ENCODE peak calls at places on chromosomes 11 and 22, in five cellular contexts. A is heart left ventricle, E is brain microvascular endothelial cell, R is PC-3, M is GM23338. G is an unnamed sample. For H3K36me3, the result is how much of the 10 kb centered on the place peaks cover.

GRCh38 chr22:24310969-24311368 is 40.3 kb downstream of the SPECC1L start:
- DNase-seq in A (no peak), E (no peak), R (peak), M (no peak), G (no peak)

GRCh38 chr11:66015936-66016792 is 4.4 kb downstream of the CST6 start:
- DNase-seq in A (no peak), E (no peak), R (no peak), M (no peak), G (no peak)

GRCh38 chr11:41921991-41922390 is 462.5 kb upstream of the LRRC4C start:
- DNase-seq in A (no peak), E (no peak), R (no peak), M (peak), G (no peak)

GRCh38 chr22:24455751-24456426 is 28.5 kb downstream of the ADORA2A start:
- DNase-seq in A (peak), E (no peak), R (no peak), M (no peak), G (peak)

GRCh38 chr11:117546431-117547160 is 218.9 kb downstream of the CEP164 start:
- DNase-seq in A (no peak), E (no peak), R (no peak), M (no peak), G (no peak)

GRCh38 chr22:30827646-30828045 is 133.0 kb downstream of the OSBP2 start:
- DNase-seq in A (no peak), E (no peak), R (no peak), M (no peak), G (no peak)

GRCh38 chr11:8638300-8638699 is 44.2 kb downstream of the TRIM66 start:
- DNase-seq in A (no peak), E (peak), R (no peak), M (peak), G (no peak)

GRCh38 chr22:50498322-50498861 is 9.1 kb downstream of the LMF2 start:
- DNase-seq in A (no peak), E (peak), R (peak), M (peak), G (peak)

GRCh38 chr22:25403752-25404471 is 160.6 kb upstream of the GRK3 start:
- DNase-seq in A (no peak), E (no peak), R (peak), M (peak), G (no peak)

GRCh38 chr11:79546366-79546765 is 105.5 kb upstream of the TENM4 start:
- DNase-seq in A (no peak), E (no peak), R (no peak), M (no peak), G (no peak)

GRCh38 chr11:44854146-44854545 is 96.5 kb downstream of the TP53I11 start:
- DNase-seq in A (no peak), E (no peak), R (peak), M (no peak), G (no peak)

GRCh38 chr22:37932821-37933578 is 20.4 kb downstream of the C22orf23 start:
- DNase-seq in A (no peak), E (no peak), R (no peak), M (no peak), G (peak)

GRCh38 chr11:65558002-65558784 is at the start of gene LTBP3:
- DNase-seq in A (peak), E (peak), R (peak), M (peak), G (peak)

GRCh38 chr11:35305670-35306382 is 113.5 kb downstream of the SLC1A2 start:
- DNase-seq in A (no peak), E (peak), R (peak), M (peak), G (no peak)

GRCh38 chr11:58813693-58814092 is 30.8 kb downstream of the GLYATL2 start:
- DNase-seq in A (no peak), E (no peak), R (peak), M (peak), G (no peak)

GRCh38 chr22:45263790-45264269 is 20.9 kb upstream of the UPK3A start:
- DNase-seq in A (peak), E (peak), R (no peak), M (peak), G (peak)

GRCh38 chr11:44899959-44900358 is 50.7 kb downstream of the TP53I11 start:
- DNase-seq in A (peak), E (peak), R (peak), M (peak), G (peak)

GRCh38 chr11:26088391-26088790 is 243.5 kb upstream of the ANO3 start:
- DNase-seq in A (no peak), E (no peak), R (no peak), M (no peak), G (no peak)

GRCh38 chr11:72789493-72790131 is 4.2 kb downstream of the STARD10 start:
- DNase-seq in A (peak), E (peak), R (peak), M (no peak), G (no peak)

GRCh38 chr11:46513934-46514342 is 79.9 kb downstream of the AMBRA1 start:
- DNase-seq in A (peak), E (no peak), R (no peak), M (no peak), G (peak)

GRCh38 chr11:66438504-66439466 is at the start of gene MRPL11:
- DNase-seq in A (peak), E (peak), R (peak), M (peak), G (peak)

GRCh38 chr11:126834149-126834548 is 166.4 kb downstream of the KIRREL3 start:
- DNase-seq in A (no peak), E (peak), R (no peak), M (no peak), G (no peak)

GRCh38 chr22:40040927-40041326 is 46.2 kb downstream of the FAM83F start:
- DNase-seq in A (peak), E (peak), R (peak), M (no peak), G (peak)

GRCh38 chr22:19086944-19087343 is 35.3 kb downstream of the DGCR2 start:
- DNase-seq in A (no peak), E (peak), R (peak), M (no peak), G (no peak)

GRCh38 chr11:62555464-62556092 is 9.0 kb upstream of the AHNAK start:
- DNase-seq in A (no peak), E (no peak), R (peak), M (peak), G (no peak)

GRCh38 chr11:33652930-33653329 is 47.7 kb downstream of the C11orf91 start:
- DNase-seq in A (no peak), E (no peak), R (no peak), M (no peak), G (no peak)

GRCh38 chr22:31248965-31249940 is 37.2 kb downstream of the LIMK2 start:
- DNase-seq in A (no peak), E (no peak), R (no peak), M (no peak), G (no peak)

GRCh38 chr11:62195945-62196344 is 5.9 kb downstream of the SCGB1D1 start:
- DNase-seq in A (no peak), E (no peak), R (no peak), M (peak), G (no peak)

GRCh38 chr11:10664005-10664404 is 29.6 kb downstream of the IRAG1 start:
- DNase-seq in A (peak), E (peak), R (no peak), M (no peak), G (no peak)

GRCh38 chr22:32815943-32816342 is 14.4 kb downstream of the TIMP3 start:
- DNase-seq in A (peak), E (no peak), R (no peak), M (no peak), G (no peak)

GRCh38 chr11:10728779-10729472 is 22.1 kb upstream of the CTR9 start:
- DNase-seq in A (no peak), E (no peak), R (no peak), M (peak), G (peak)

GRCh38 chr22:39920134-39920743 is 19.4 kb downstream of the GRAP2 start:
- DNase-seq in A (no peak), E (no peak), R (no peak), M (no peak), G (no peak)

GRCh38 chr11:110747531-110747930 is 35.3 kb upstream of the ARHGAP20 start:
- DNase-seq in A (no peak), E (no peak), R (no peak), M (no peak), G (no peak)

GRCh38 chr11:70712471-70712870 is 314.1 kb downstream of the CTTN start:
- DNase-seq in A (peak), E (no peak), R (no peak), M (peak), G (no peak)

GRCh38 chr22:27197618-27198017 is 540.2 kb downstream of the MIAT start:
- DNase-seq in A (no peak), E (no peak), R (no peak), M (no peak), G (no peak)

GRCh38 chr11:8168485-8169257 is at the start of gene RIC3:
- DNase-seq in A (peak), E (no peak), R (no peak), M (peak), G (peak)

GRCh38 chr11:7512525-7513209 is 1.1 kb upstream of the PPFIBP2 start:
- DNase-seq in A (peak), E (no peak), R (no peak), M (peak), G (peak)

GRCh38 chr11:45262900-45263299 is 23.2 kb downstream of the SYT13 start:
- DNase-seq in A (no peak), E (no peak), R (no peak), M (no peak), G (no peak)

GRCh38 chr11:120352405-120352804 is 16.2 kb downstream of the ARHGEF12 start:
- DNase-seq in A (no peak), E (no peak), R (no peak), M (no peak), G (no peak)

GRCh38 chr11:120346233-120346632 is 10.0 kb downstream of the ARHGEF12 start:
- DNase-seq in A (no peak), E (no peak), R (no peak), M (no peak), G (no peak)

GRCh38 chr11:120354779-120355178 is 18.6 kb downstream of the ARHGEF12 start:
- DNase-seq in A (no peak), E (no peak), R (no peak), M (no peak), G (no peak)

GRCh38 chr11:120354068-120354467 is 17.9 kb downstream of the ARHGEF12 start:
- DNase-seq in A (no peak), E (peak), R (peak), M (no peak), G (no peak)

GRCh38 chr11:120350637-120351036 is 14.4 kb downstream of the ARHGEF12 start:
- DNase-seq in A (no peak), E (no peak), R (no peak), M (no peak), G (no peak)
- H3K36me3 ChIP-seq in A (under half), E (under half), R (under half), M (under half), G (under half)

GRCh38 chr22:21963286-21963685 is 10.6 kb upstream of the PPM1F start:
- DNase-seq in A (no peak), E (no peak), R (no peak), M (no peak), G (no peak)
- H3K36me3 ChIP-seq in A (under half), E (half or more), R (under half), M (under half), G (under half)

GRCh38 chr11:68322031-68322388 is 9.6 kb downstream of the LRP5 start:
- DNase-seq in A (no peak), E (no peak), R (no peak), M (no peak), G (no peak)

GRCh38 chr11:68324241-68324640 is 11.8 kb downstream of the LRP5 start:
- DNase-seq in A (no peak), E (no peak), R (no peak), M (no peak), G (no peak)

GRCh38 chr11:68324695-68325094 is 12.3 kb downstream of the LRP5 start:
- DNase-seq in A (no peak), E (no peak), R (no peak), M (no peak), G (no peak)

GRCh38 chr11:68325183-68325893 is 12.9 kb downstream of the LRP5 start:
- DNase-seq in A (no peak), E (no peak), R (no peak), M (peak), G (no peak)

DNA sequence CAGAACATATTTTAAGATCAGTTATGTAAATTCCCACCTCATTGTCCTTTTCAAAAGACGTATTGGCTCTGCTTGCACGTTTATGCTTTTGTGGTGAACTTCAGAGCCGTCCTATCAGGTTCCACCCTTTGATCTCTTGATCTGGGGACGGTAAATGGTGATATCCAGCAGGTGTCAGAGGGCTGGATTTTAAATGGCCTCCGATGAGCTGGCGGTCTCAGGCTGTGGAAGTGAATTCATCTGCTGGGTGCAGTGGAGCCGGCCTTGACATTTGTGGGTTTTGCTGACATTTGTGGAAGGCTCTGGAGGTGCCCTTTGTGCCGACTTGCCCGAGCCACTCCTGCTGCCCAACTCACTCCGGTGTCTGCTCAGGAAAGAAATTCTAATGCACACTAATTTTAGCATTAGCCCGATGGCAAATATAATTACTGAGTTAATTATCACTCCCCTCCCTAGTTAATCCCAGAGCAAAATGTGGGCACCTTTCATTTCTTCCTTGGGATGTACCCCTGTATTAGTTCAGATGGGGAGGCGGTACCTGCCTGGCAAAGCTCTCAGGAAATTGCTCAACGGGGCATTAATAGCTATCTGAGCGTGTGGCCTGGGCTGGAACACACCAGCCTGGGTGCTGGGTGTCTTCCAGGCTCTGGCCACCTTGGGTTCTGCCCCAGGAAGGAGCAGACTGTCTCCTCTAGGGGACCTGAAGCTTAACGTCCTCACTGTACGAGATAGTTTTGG is 9.1 kb downstream of the LRP5 start:
- DNase-seq in A (no peak), E (no peak), R (no peak), M (no peak), G (no peak)
- H3K36me3 ChIP-seq in A (under half), E (under half), R (under half), M (under half), G (under half)

GRCh38 chr22:36334838-36335603 is 52.7 kb downstream of the MYH9 start:
- DNase-seq in A (peak), E (no peak), R (peak), M (no peak), G (no peak)
- H3K36me3 ChIP-seq in A (under half), E (half or more), R (half or more), M (under half), G (under half)

DNA sequence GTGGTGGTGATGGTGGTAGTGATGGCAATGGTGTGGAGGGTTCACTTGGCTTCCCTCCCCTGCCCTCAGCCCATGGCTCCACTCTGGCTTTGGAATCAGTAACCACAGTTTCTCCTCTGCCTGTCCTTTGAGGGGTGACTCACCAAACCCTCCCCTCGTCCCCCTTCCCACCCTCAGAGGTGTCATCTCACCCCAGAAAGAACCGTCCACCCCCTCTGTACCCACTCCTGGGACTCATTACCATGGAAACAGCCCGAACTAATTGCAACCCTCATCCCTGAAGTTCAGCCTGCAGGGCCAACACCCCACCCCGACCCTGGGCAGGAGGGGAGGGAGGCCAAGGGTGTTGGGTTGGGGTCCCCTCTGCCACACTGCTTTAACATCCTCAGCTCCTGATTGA is 26.6 kb downstream of the PHLDB1 start:
- DNase-seq in A (no peak), E (no peak), R (no peak), M (no peak), G (no peak)
- H3K36me3 ChIP-seq in A (under half), E (half or more), R (under half), M (under half), G (under half)

GRCh38 chr11:20087118-20087521 is 73.2 kb downstream of the DBX1 start:
- DNase-seq in A (no peak), E (peak), R (no peak), M (no peak), G (no peak)
- H3K36me3 ChIP-seq in A (under half), E (under half), R (under half), M (under half), G (under half)

GRCh38 chr11:122176651-122177050 is 60.6 kb upstream of the BLID start:
- DNase-seq in A (no peak), E (no peak), R (no peak), M (no peak), G (no peak)
- H3K36me3 ChIP-seq in A (under half), E (half or more), R (half or more), M (under half), G (under half)

DNA sequence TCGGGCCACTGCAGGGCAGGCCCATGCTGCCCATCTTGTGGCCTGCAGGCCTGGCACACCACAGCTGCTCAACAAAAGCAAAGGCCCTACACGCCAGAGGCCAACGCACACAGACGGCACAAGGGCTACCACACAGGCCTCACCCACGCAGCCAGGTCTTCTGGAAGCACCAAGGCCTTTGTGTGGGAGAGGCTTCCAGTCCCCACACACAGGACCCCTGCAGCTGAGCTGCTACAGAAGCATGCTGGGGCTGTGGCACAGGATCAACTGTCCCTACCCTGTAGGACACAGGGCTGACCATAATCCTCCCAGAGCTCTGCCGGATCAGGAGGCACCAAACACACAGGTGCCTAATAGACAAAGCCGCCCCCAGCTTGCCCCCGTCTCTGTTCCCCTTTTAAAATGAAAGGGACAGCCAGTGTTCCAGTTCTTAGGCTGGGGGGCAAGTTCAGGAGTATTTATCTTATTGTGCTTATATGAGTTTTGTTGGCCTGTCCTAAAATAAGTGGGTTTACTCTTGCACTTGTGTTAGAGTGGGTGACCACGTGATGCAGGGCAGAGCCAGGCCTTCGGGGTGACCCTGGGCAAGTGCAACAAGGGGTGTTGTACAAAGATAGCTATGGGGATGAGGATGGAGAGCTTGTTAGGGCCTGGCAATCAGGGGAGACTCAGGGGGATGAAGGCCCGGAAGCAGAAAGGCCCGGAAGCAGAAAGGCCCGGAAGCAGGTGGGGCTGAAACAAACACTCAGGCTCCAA is 5.4 kb downstream of the TTLL12 start:
- DNase-seq in A (no peak), E (no peak), R (no peak), M (no peak), G (peak)
- H3K36me3 ChIP-seq in A (under half), E (under half), R (under half), M (under half), G (under half)

GRCh38 chr11:108286956-108287355 is 64.1 kb downstream of the ATM start:
- DNase-seq in A (no peak), E (no peak), R (no peak), M (no peak), G (no peak)
- H3K36me3 ChIP-seq in A (under half), E (under half), R (under half), M (under half), G (under half)

GRCh38 chr22:46352276-46352675 is 16.8 kb downstream of the TRMU start:
- DNase-seq in A (peak), E (no peak), R (no peak), M (no peak), G (no peak)
- H3K36me3 ChIP-seq in A (under half), E (half or more), R (under half), M (under half), G (under half)

G was measured in testis.